ENCODE peak calls at places on chromosomes 5 and 9, in five cellular contexts. One of them, this sample, is unnamed.
A peak's percentile ranks its signal among the peaks of the same experiment; 100 is the strongest.

GRCh38 chr9:111386386-111386785 is 56.4 kb upstream of the OR2K2 start:
- DNase-seq in stomach: no peak
- DNase-seq in H1: no peak
- DNase-seq in upper lobe of right lung: no peak
- DNase-seq in CD8-positive, alpha-beta T cell: no peak
- DNase-seq in this sample: no peak

GRCh38 chr9:106897681-106898080 is 34.7 kb downstream of the ZNF462 start:
- DNase-seq in H1: no peak
- DNase-seq in stomach: no peak
- DNase-seq in upper lobe of right lung: no peak
- DNase-seq in CD8-positive, alpha-beta T cell: no peak
- DNase-seq in this sample: no peak

GRCh38 chr5:132526290-132526973 is 16.9 kb downstream of the IL5 start:
- DNase-seq in upper lobe of right lung: peak; percentile 64
- DNase-seq in CD8-positive, alpha-beta T cell: peak; percentile 61
- DNase-seq in stomach: peak; percentile 53
- DNase-seq in H1: peak; percentile 74
- DNase-seq in this sample: no peak

GRCh38 chr9:129023036-129023907 is 4.9 kb downstream of the SH3GLB2 start:
- DNase-seq in stomach: no peak
- DNase-seq in H1: no peak
- DNase-seq in CD8-positive, alpha-beta T cell: no peak
- DNase-seq in upper lobe of right lung: no peak
- DNase-seq in this sample: peak; percentile 38

GRCh38 chr5:155833282-155833681 is 493.7 kb upstream of the SGCD start:
- DNase-seq in CD8-positive, alpha-beta T cell: no peak
- DNase-seq in upper lobe of right lung: no peak
- DNase-seq in stomach: no peak
- DNase-seq in H1: no peak
- DNase-seq in this sample: no peak

GRCh38 chr5:57405984-57406383 is 76.6 kb downstream of the ACTBL2 start:
- DNase-seq in CD8-positive, alpha-beta T cell: no peak
- DNase-seq in H1: no peak
- DNase-seq in upper lobe of right lung: no peak
- DNase-seq in stomach: no peak
- DNase-seq in this sample: no peak

GRCh38 chr5:151923865-151924264 is 786 bp downstream of the GLRA1 start:
- DNase-seq in stomach: no peak
- DNase-seq in H1: peak; percentile 63
- DNase-seq in CD8-positive, alpha-beta T cell: no peak
- DNase-seq in upper lobe of right lung: no peak
- DNase-seq in this sample: no peak

GRCh38 chr9:134375430-134376385 is 49.5 kb downstream of the RXRA start:
- DNase-seq in CD8-positive, alpha-beta T cell: no peak
- DNase-seq in stomach: no peak
- DNase-seq in upper lobe of right lung: no peak
- DNase-seq in H1: no peak
- DNase-seq in this sample: peak; percentile 75

GRCh38 chr5:79107020-79107796 is 4.4 kb upstream of the BHMT start:
- DNase-seq in upper lobe of right lung: no peak
- DNase-seq in stomach: no peak
- DNase-seq in H1: no peak
- DNase-seq in CD8-positive, alpha-beta T cell: no peak
- DNase-seq in this sample: no peak

GRCh38 chr5:146731909-146732659 is 146.5 kb downstream of the PPP2R2B start:
- DNase-seq in H1: no peak
- DNase-seq in CD8-positive, alpha-beta T cell: no peak
- DNase-seq in upper lobe of right lung: no peak
- DNase-seq in stomach: no peak
- DNase-seq in this sample: no peak

GRCh38 chr5:135977375-135977928 is 22.7 kb upstream of the LECT2 start:
- DNase-seq in stomach: peak; percentile 72
- DNase-seq in H1: peak; percentile 96
- DNase-seq in CD8-positive, alpha-beta T cell: peak; percentile 61
- DNase-seq in upper lobe of right lung: peak; percentile 92
- DNase-seq in this sample: peak; percentile 66

GRCh38 chr5:141617128-141617527 is 1.7 kb downstream of the DIAPH1 start:
- DNase-seq in upper lobe of right lung: no peak
- DNase-seq in H1: no peak
- DNase-seq in CD8-positive, alpha-beta T cell: no peak
- DNase-seq in stomach: no peak
- DNase-seq in this sample: no peak

GRCh38 chr9:122364783-122365150 is 6.1 kb upstream of the PTGS1 start:
- DNase-seq in CD8-positive, alpha-beta T cell: no peak
- DNase-seq in upper lobe of right lung: no peak
- DNase-seq in H1: no peak
- DNase-seq in stomach: no peak
- DNase-seq in this sample: no peak

GRCh38 chr5:127705120-127705892 is 2.1 kb downstream of the CCDC192 start:
- DNase-seq in upper lobe of right lung: no peak
- DNase-seq in H1: no peak
- DNase-seq in stomach: no peak
- DNase-seq in CD8-positive, alpha-beta T cell: no peak
- DNase-seq in this sample: no peak

GRCh38 chr5:18534119-18534518 is 899.9 kb downstream of the TAF11L14 start:
- DNase-seq in CD8-positive, alpha-beta T cell: no peak
- DNase-seq in H1: no peak
- DNase-seq in stomach: no peak
- DNase-seq in upper lobe of right lung: no peak
- DNase-seq in this sample: no peak

GRCh38 chr5:180669661-180670060 is 20.3 kb upstream of the FLT4 start:
- DNase-seq in H1: no peak
- DNase-seq in stomach: no peak
- DNase-seq in upper lobe of right lung: peak; percentile 28
- DNase-seq in CD8-positive, alpha-beta T cell: no peak
- DNase-seq in this sample: no peak

GRCh38 chr9:80320480-80320879 is 748.7 kb downstream of the TLE4 start:
- DNase-seq in CD8-positive, alpha-beta T cell: no peak
- DNase-seq in stomach: no peak
- DNase-seq in H1: no peak
- DNase-seq in upper lobe of right lung: no peak
- DNase-seq in this sample: no peak

GRCh38 chr5:10775646-10776045 is 14.6 kb upstream of the DAP start:
- DNase-seq in upper lobe of right lung: no peak
- DNase-seq in H1: no peak
- DNase-seq in CD8-positive, alpha-beta T cell: no peak
- DNase-seq in stomach: no peak
- DNase-seq in this sample: no peak

GRCh38 chr9:125651907-125652306 is 55.1 kb downstream of the MAPKAP1 start:
- DNase-seq in upper lobe of right lung: no peak
- DNase-seq in CD8-positive, alpha-beta T cell: no peak
- DNase-seq in H1: no peak
- DNase-seq in stomach: no peak
- DNase-seq in this sample: no peak

GRCh38 chr9:78261403-78262001 is 25.6 kb downstream of the CEP78 start:
- DNase-seq in CD8-positive, alpha-beta T cell: no peak
- DNase-seq in upper lobe of right lung: no peak
- DNase-seq in H1: no peak
- DNase-seq in stomach: no peak
- DNase-seq in this sample: no peak

GRCh38 chr5:113038714-113039113 is 62.1 kb downstream of the DCP2 start:
- DNase-seq in upper lobe of right lung: no peak
- DNase-seq in CD8-positive, alpha-beta T cell: no peak
- DNase-seq in stomach: no peak
- DNase-seq in H1: peak; percentile 41
- DNase-seq in this sample: no peak

GRCh38 chr5:123116063-123116462 is 27.0 kb downstream of the PRDM6 start:
- DNase-seq in stomach: no peak
- DNase-seq in CD8-positive, alpha-beta T cell: no peak
- DNase-seq in upper lobe of right lung: no peak
- DNase-seq in H1: no peak
- DNase-seq in this sample: no peak

GRCh38 chr9:133957328-133957727 is 34.8 kb downstream of the VAV2 start:
- DNase-seq in stomach: no peak
- DNase-seq in upper lobe of right lung: peak; percentile 47
- DNase-seq in CD8-positive, alpha-beta T cell: no peak
- DNase-seq in H1: no peak
- DNase-seq in this sample: no peak

GRCh38 chr5:852018-852417 is 1.2 kb upstream of the ZDHHC11 start:
- DNase-seq in CD8-positive, alpha-beta T cell: no peak
- DNase-seq in stomach: no peak
- DNase-seq in H1: no peak
- DNase-seq in upper lobe of right lung: no peak
- DNase-seq in this sample: no peak

GRCh38 chr5:169577966-169578365 is 5.6 kb upstream of the SPDL1 start:
- DNase-seq in stomach: no peak
- DNase-seq in CD8-positive, alpha-beta T cell: no peak
- DNase-seq in upper lobe of right lung: no peak
- DNase-seq in H1: no peak
- DNase-seq in this sample: no peak

GRCh38 chr5:32392039-32392438 is 52.5 kb downstream of the ZFR start:
- DNase-seq in CD8-positive, alpha-beta T cell: no peak
- DNase-seq in stomach: no peak
- DNase-seq in H1: no peak
- DNase-seq in upper lobe of right lung: no peak
- DNase-seq in this sample: no peak
- H3K36me3 ChIP-seq in CD8-positive, alpha-beta T cell: peaks cover 45% of the 10 kb centered on the region
- H3K36me3 ChIP-seq in stomach: peaks cover 92% of the 10 kb centered on the region
- H3K36me3 ChIP-seq in H1: peaks cover 52% of the 10 kb centered on the region
- H3K36me3 ChIP-seq in upper lobe of right lung: peaks cover 97% of the 10 kb centered on the region
- H3K36me3 ChIP-seq in this sample: peaks cover 87% of the 10 kb centered on the region

GRCh38 chr9:18629136-18629535 is 155.2 kb downstream of the ADAMTSL1 start:
- DNase-seq in upper lobe of right lung: no peak
- DNase-seq in stomach: no peak
- DNase-seq in H1: no peak
- DNase-seq in CD8-positive, alpha-beta T cell: no peak
- DNase-seq in this sample: no peak
- H3K27ac ChIP-seq in upper lobe of right lung: no peak overlapping the region
- H3K27ac ChIP-seq in stomach: no peak overlapping the region
- H3K27ac ChIP-seq in H1: no peak overlapping the region
- H3K27ac ChIP-seq in CD8-positive, alpha-beta T cell: no peak overlapping the region
- H3K27ac ChIP-seq in this sample: peak overlapping the region; percentile 53

DNA sequence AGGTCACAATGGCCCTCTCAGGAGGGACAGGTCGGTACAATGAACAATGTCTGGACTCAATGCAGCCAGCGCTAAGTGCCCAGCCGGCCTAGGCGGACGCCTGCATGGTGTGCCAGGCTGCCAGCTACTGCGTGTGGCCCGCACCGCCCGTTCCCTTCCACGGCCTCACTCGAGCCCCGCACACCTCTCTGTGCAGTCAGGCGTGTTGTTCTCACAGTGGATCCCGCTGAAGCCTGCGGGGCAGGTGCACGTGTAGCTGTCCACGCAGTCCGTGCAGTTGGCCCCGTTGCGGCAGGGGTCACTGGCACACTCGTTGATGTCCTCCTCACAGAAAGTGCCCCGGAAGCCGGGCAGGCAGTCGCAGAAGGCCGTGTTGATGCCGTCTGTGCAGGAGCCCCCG is 26.7 kb upstream of the SEC16A start:
- DNase-seq in upper lobe of right lung: no peak
- DNase-seq in stomach: no peak
- DNase-seq in H1: no peak
- DNase-seq in CD8-positive, alpha-beta T cell: no peak
- DNase-seq in this sample: no peak
- H3K36me3 ChIP-seq in upper lobe of right lung: peaks cover 98% of the 10 kb centered on the region
- H3K36me3 ChIP-seq in stomach: peaks cover 100% of the 10 kb centered on the region
- H3K36me3 ChIP-seq in H1: peaks cover 53% of the 10 kb centered on the region
- H3K36me3 ChIP-seq in CD8-positive, alpha-beta T cell: peaks cover 21% of the 10 kb centered on the region
- H3K36me3 ChIP-seq in this sample: peaks cover 86% of the 10 kb centered on the region

GRCh38 chr5:33049845-33050244 is 338.7 kb downstream of the NPR3 start:
- DNase-seq in stomach: no peak
- DNase-seq in CD8-positive, alpha-beta T cell: no peak
- DNase-seq in H1: no peak
- DNase-seq in upper lobe of right lung: no peak
- DNase-seq in this sample: no peak
- H3K27ac ChIP-seq in stomach: no peak overlapping the region
- H3K27ac ChIP-seq in CD8-positive, alpha-beta T cell: no peak overlapping the region
- H3K27ac ChIP-seq in H1: no peak overlapping the region
- H3K27ac ChIP-seq in upper lobe of right lung: no peak overlapping the region
- H3K27ac ChIP-seq in this sample: no peak overlapping the region

GRCh38 chr9:18972675-18973074 is 60.3 kb downstream of the SAXO1 start:
- DNase-seq in stomach: no peak
- DNase-seq in CD8-positive, alpha-beta T cell: no peak
- DNase-seq in H1: no peak
- DNase-seq in upper lobe of right lung: no peak
- DNase-seq in this sample: no peak

GRCh38 chr9:18969095-18969494 is 63.9 kb downstream of the SAXO1 start:
- DNase-seq in H1: no peak
- DNase-seq in stomach: no peak
- DNase-seq in CD8-positive, alpha-beta T cell: no peak
- DNase-seq in upper lobe of right lung: no peak
- DNase-seq in this sample: no peak

GRCh38 chr9:18973348-18973747 is 59.7 kb downstream of the SAXO1 start:
- DNase-seq in upper lobe of right lung: no peak
- DNase-seq in H1: no peak
- DNase-seq in CD8-positive, alpha-beta T cell: no peak
- DNase-seq in stomach: no peak
- DNase-seq in this sample: no peak

DNA sequence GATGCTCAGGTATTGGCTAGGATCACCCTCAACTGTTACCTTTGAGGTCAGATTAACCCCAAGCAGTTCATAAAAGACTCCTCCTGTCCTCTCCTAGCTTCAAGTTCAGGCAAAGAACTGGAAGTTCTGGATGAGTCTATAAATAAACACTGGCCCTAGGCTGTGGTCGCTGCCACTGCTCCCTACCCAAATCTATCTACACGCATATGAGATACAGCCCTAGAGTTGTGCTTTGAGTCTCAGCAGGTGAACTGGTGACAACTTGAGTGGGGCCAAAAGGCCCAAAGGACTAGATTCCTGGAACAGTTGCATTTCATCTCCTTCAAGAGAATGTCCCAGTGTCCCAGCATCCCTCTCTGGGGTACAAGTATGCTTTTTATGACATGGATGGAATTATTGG is 62.6 kb downstream of the SAXO1 start:
- DNase-seq in upper lobe of right lung: no peak
- DNase-seq in stomach: no peak
- DNase-seq in CD8-positive, alpha-beta T cell: no peak
- DNase-seq in H1: no peak
- DNase-seq in this sample: no peak
- H3K36me3 ChIP-seq in upper lobe of right lung: no peaks in the 10 kb centered on the region
- H3K36me3 ChIP-seq in stomach: no peaks in the 10 kb centered on the region
- H3K36me3 ChIP-seq in CD8-positive, alpha-beta T cell: no peaks in the 10 kb centered on the region
- H3K36me3 ChIP-seq in H1: no peaks in the 10 kb centered on the region
- H3K36me3 ChIP-seq in this sample: no peaks in the 10 kb centered on the region

DNA sequence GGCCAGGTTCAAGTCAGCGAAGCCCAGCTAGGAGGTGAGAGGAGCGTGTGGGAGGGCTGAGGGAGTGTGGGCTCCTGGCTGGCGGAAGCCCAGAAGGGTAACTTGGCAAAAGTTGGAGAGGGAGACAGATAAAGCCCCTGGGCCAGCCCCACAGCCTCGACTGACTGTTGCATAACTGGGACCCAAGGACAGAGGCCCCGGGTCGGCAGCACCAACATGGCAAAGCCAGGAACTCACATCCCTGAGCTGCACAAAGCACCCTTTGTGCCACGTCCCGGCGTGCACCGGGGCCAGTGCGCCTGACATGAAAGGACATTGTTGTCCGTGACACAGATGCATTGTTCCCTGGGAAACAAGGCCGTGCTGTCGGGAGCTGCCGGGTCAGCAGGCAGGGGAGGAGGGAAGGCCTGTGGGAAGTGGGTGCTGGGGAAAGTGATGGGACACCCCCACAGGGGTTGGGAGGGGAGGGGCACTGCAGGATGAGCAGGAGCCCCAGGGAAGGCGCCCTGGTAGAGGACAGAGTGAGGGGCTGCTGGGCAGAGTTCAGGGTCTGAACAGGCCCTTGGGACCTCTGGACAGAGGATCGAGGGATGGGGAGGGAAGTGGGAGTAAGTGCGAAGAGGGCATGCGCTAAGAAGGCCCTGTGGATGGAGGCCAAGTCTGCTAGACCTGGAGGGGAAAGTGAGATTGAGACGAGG is 13.0 kb upstream of the DPM2 start:
- DNase-seq in upper lobe of right lung: no peak
- DNase-seq in H1: no peak
- DNase-seq in stomach: no peak
- DNase-seq in CD8-positive, alpha-beta T cell: no peak
- DNase-seq in this sample: peak; percentile 65
- H3K27ac ChIP-seq in upper lobe of right lung: no peak overlapping the region
- H3K27ac ChIP-seq in H1: no peak overlapping the region
- H3K27ac ChIP-seq in stomach: peak overlapping the region; percentile 57
- H3K27ac ChIP-seq in CD8-positive, alpha-beta T cell: peak overlapping the region; percentile 19
- H3K27ac ChIP-seq in this sample: peak overlapping the region; percentile 87

This sample was measured in left ventricle myocardium inferior.